ENCODE peak calls at places on chromosomes 13 and 19, in nine cellular contexts. Z is lower leg skin, N is heart left ventricle, O is transverse colon, G is uterus, K is breast epithelium, J is body of pancreas, H is stomach, Q is tibial nerve. L is an unnamed sample.

GRCh38 chr19:33374406-33374703 is 846 bp downstream of the CEBPG start:
- DNase-seq in Z (no peak), N (no peak), O (no peak), G (peak; percentile 27), K (no peak), J (peak; percentile 50), H (no peak), Q (no peak), L (peak; percentile 60)

GRCh38 chr13:105502193-105502592 is 1033.3 kb downstream of the EFNB2 start:
- DNase-seq in Z (no peak), N (no peak), O (no peak), G (no peak), K (no peak), J (no peak), H (no peak), Q (no peak), L (no peak)

GRCh38 chr13:20313896-20314295 is 81.8 kb upstream of the GJB6 start:
- DNase-seq in Z (no peak), N (no peak), O (no peak), G (no peak), K (no peak), J (no peak), H (no peak), Q (no peak), L (no peak)

GRCh38 chr19:54035215-54036178 is 28.2 kb downstream of the VSTM1 start:
- DNase-seq in Z (no peak), N (no peak), O (no peak), G (no peak), K (no peak), J (no peak), H (no peak), Q (no peak), L (no peak)

GRCh38 chr19:9673912-9674668 is 810 bp downstream of the ZNF562 start:
- DNase-seq in Z (no peak), N (no peak), O (no peak), G (no peak), K (no peak), J (no peak), H (no peak), Q (no peak), L (peak; percentile 53)

GRCh38 chr13:79767126-79767525 is 286.2 kb downstream of the NDFIP2 start:
- DNase-seq in Z (no peak), N (no peak), O (no peak), G (no peak), K (no peak), J (no peak), H (no peak), Q (no peak), L (no peak)

GRCh38 chr19:33125929-33126388 is 6.0 kb upstream of the WDR88 start:
- DNase-seq in Z (peak; percentile 21), N (peak; percentile 35), O (peak; percentile 46), G (peak; percentile 40), K (no peak), J (peak; percentile 60), H (peak; percentile 54), Q (no peak), L (peak; percentile 74)

GRCh38 chr13:30325668-30326067 is 18.3 kb upstream of the KATNAL1 start:
- DNase-seq in Z (no peak), N (no peak), O (no peak), G (no peak), K (no peak), J (no peak), H (no peak), Q (no peak), L (no peak)

GRCh38 chr19:39926170-39926755 is 8.2 kb downstream of the FCGBP start:
- DNase-seq in Z (no peak), N (no peak), O (no peak), G (no peak), K (no peak), J (no peak), H (peak; percentile 8), Q (no peak), L (no peak)

GRCh38 chr13:45194081-45194939 is 6.5 kb downstream of the KCTD4 start:
- DNase-seq in Z (no peak), N (peak; percentile 40), O (peak; percentile 23), G (no peak), K (peak; percentile 40), J (peak; percentile 21), H (no peak), Q (peak; percentile 43), L (no peak)

GRCh38 chr19:10105241-10106099 is 692 bp upstream of the PPAN start:
- DNase-seq in Z (no peak), N (no peak), O (peak; percentile 22), G (no peak), K (no peak), J (no peak), H (no peak), Q (no peak), L (no peak)

GRCh38 chr13:20782116-20782708 is 8.5 kb upstream of the EEF1AKMT1 start:
- DNase-seq in Z (no peak), N (no peak), O (no peak), G (no peak), K (no peak), J (no peak), H (no peak), Q (no peak), L (no peak)

GRCh38 chr19:30068528-30069395 is 126.7 kb downstream of the URI1 start:
- DNase-seq in Z (no peak), N (no peak), O (no peak), G (no peak), K (no peak), J (no peak), H (peak; percentile 4), Q (no peak), L (no peak)

GRCh38 chr13:22596157-22596863 is 584.5 kb upstream of the SGCG start:
- DNase-seq in Z (no peak), N (no peak), O (no peak), G (no peak), K (no peak), J (no peak), H (no peak), Q (no peak), L (no peak)

GRCh38 chr13:93183302-93183701 is 43.3 kb upstream of the GPC6 start:
- DNase-seq in Z (no peak), N (no peak), O (no peak), G (no peak), K (no peak), J (no peak), H (no peak), Q (no peak), L (no peak)

GRCh38 chr13:108595416-108596257 is 33.8 kb upstream of the MYO16 start:
- DNase-seq in Z (no peak), N (no peak), O (no peak), G (no peak), K (no peak), J (no peak), H (no peak), Q (no peak), L (no peak)
- TF ChIP-seq POLR2A in Z (no peak), N (no peak), O (no peak), G (no peak), K (no peak), J (no peak), H (no peak), Q (no peak), L (no peak)

DNA sequence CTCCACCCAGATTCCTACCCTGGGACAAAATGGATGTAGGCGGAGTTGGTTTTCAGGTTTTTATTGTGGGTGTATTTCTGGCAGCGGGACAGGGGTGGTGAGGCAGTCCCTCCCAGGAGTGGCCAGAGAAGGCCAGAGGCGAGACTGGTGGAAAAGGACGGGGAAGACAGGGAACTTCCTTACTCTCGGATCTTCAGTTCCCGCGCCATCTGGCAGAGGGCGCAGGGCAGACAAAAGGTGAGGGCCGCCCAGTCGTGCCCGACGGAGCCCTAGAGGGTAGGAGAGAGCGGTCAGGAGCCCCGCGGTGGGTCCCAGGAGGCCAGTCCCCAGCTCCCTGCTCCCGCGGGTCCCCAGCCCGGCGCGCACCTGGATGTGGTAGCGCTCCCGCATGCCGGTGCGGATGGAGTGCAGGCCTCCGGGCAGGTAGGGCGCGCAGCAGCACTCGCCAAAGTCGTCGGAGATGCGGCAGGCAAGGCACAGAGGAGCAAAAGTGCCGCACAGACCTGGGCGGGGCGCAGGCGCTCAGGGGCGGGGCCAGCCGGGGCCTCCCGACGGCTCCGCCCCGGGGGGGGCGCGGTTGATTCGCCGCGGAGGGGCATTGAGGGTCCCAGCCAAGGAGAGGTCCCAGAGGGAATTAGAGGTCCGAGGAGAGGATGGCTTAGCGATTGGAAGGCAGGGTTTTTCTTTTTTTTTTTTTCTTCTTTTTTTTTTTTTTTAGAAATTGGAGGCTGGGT is 3.0 kb downstream of the CNFN start:
- DNase-seq in Z (peak; percentile 43), N (peak; percentile 45), O (peak; percentile 86), G (no peak), K (peak; percentile 79), J (peak; percentile 62), H (peak; percentile 55), Q (peak; percentile 18), L (peak; percentile 58)
- TF ChIP-seq POLR2A in Z (no peak), N (no peak), O (peak; percentile 46), G (no peak), K (no peak), J (peak; percentile 30), H (no peak), Q (no peak), L (no peak)

GRCh38 chr19:18634612-18635290 is 2.1 kb upstream of the KLHL26 start:
- DNase-seq in Z (no peak), N (no peak), O (peak; percentile 28), G (no peak), K (no peak), J (no peak), H (no peak), Q (no peak), L (no peak)

GRCh38 chr19:18636183-18636968 is 452 bp upstream of the KLHL26 start:
- DNase-seq in Z (peak; percentile 98), N (peak; percentile 97), O (peak; percentile 99), G (peak; percentile 99), K (peak; percentile 97), J (peak; percentile 98), H (peak; percentile 99), Q (peak; percentile 98), L (peak; percentile 93)

GRCh38 chr19:18636969-18637629 is at the start of gene KLHL26:
- DNase-seq in Z (no peak), N (no peak), O (no peak), G (no peak), K (no peak), J (no peak), H (no peak), Q (no peak), L (no peak)

GRCh38 chr19:18635831-18636182 is 1.0 kb upstream of the KLHL26 start:
- DNase-seq in Z (no peak), N (no peak), O (no peak), G (no peak), K (no peak), J (no peak), H (no peak), Q (no peak), L (no peak)

DNA sequence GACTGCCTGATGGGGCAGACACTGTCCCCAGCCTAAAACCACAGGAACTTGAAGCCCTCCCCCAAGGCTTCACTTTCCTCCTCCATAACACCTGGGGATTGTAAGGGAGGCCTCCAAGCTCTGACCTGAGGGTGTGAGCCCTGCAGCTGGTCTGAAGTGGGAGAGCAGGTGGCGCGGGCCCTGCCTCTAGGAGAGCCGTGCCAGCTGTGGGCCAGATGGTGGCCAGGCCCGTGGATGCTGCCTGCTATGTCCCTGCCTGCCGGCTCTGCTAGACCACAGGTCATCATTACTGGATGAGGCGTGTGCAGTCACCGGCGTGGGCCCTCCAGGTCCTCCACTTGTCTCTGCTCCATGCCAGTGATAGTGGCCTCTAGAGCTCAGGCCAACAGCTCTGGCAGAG is 3.5 kb upstream of the KLHL26 start:
- DNase-seq in Z (no peak), N (no peak), O (peak; percentile 47), G (no peak), K (no peak), J (peak; percentile 61), H (no peak), Q (no peak), L (no peak)
- TF ChIP-seq POLR2A in Z (no peak), N (no peak), O (no peak), G (no peak), K (no peak), J (no peak), H (no peak), Q (no peak), L (no peak)

GRCh38 chr13:43237616-43238015 is 214.2 kb downstream of the DNAJC15 start:
- DNase-seq in Z (no peak), N (no peak), O (no peak), G (no peak), K (no peak), J (no peak), H (no peak), Q (no peak), L (no peak)
- TF ChIP-seq POLR2A in Z (no peak), N (no peak), O (no peak), G (no peak), K (no peak), J (no peak), H (no peak), Q (no peak), L (no peak)